ENCODE peak calls at places on chromosomes 6 and 20, in four cellular contexts. One of them, this sample, is unnamed.

GRCh38 chr6:107956586-107957164 is 1.3 kb downstream of the SEC63 start:
- DNase-seq in heart right ventricle: no peak
- DNase-seq in skeletal muscle cell: peak
- DNase-seq in T-cell: no peak
- DNase-seq in this sample: peak

GRCh38 chr6:12490376-12490903 is 200.3 kb downstream of the EDN1 start:
- DNase-seq in heart right ventricle: no peak
- DNase-seq in skeletal muscle cell: no peak
- DNase-seq in T-cell: no peak
- DNase-seq in this sample: no peak

GRCh38 chr6:25250878-25251277 is 28.3 kb upstream of the CARMIL1 start:
- DNase-seq in heart right ventricle: no peak
- DNase-seq in skeletal muscle cell: no peak
- DNase-seq in T-cell: no peak
- DNase-seq in this sample: no peak

GRCh38 chr6:105553174-105553573 is 150.3 kb upstream of the PREP start:
- DNase-seq in heart right ventricle: no peak
- DNase-seq in skeletal muscle cell: no peak
- DNase-seq in T-cell: no peak
- DNase-seq in this sample: no peak

GRCh38 chr6:30727920-30728605 is 7.9 kb downstream of the TUBB start:
- DNase-seq in heart right ventricle: no peak
- DNase-seq in skeletal muscle cell: no peak
- DNase-seq in T-cell: no peak
- DNase-seq in this sample: no peak

GRCh38 chr6:147564556-147564955 is 56.1 kb downstream of the SAMD5 start:
- DNase-seq in heart right ventricle: no peak
- DNase-seq in skeletal muscle cell: no peak
- DNase-seq in T-cell: no peak
- DNase-seq in this sample: no peak

GRCh38 chr6:10417681-10418104 is 2.8 kb upstream of the TFAP2A start:
- DNase-seq in heart right ventricle: no peak
- DNase-seq in skeletal muscle cell: no peak
- DNase-seq in T-cell: no peak
- DNase-seq in this sample: no peak

GRCh38 chr6:146347090-146347489 is 196.5 kb upstream of the RAB32 start:
- DNase-seq in heart right ventricle: no peak
- DNase-seq in skeletal muscle cell: no peak
- DNase-seq in T-cell: no peak
- DNase-seq in this sample: no peak

GRCh38 chr20:47620808-47621805 is 119.4 kb downstream of the NCOA3 start:
- DNase-seq in heart right ventricle: no peak
- DNase-seq in skeletal muscle cell: peak
- DNase-seq in T-cell: no peak
- DNase-seq in this sample: peak

GRCh38 chr20:46406986-46407670 is 713 bp upstream of the ELMO2 start:
- DNase-seq in heart right ventricle: peak
- DNase-seq in skeletal muscle cell: peak
- DNase-seq in T-cell: peak
- DNase-seq in this sample: no peak

GRCh38 chr20:35838213-35838612 is 66.4 kb downstream of the PHF20 start:
- DNase-seq in heart right ventricle: no peak
- DNase-seq in skeletal muscle cell: no peak
- DNase-seq in T-cell: no peak
- DNase-seq in this sample: no peak

GRCh38 chr6:28511628-28512300 is 3.8 kb downstream of the GPX6 start:
- DNase-seq in heart right ventricle: no peak
- DNase-seq in skeletal muscle cell: no peak
- DNase-seq in T-cell: no peak
- DNase-seq in this sample: no peak

GRCh38 chr20:5077761-5078387 is 41.9 kb downstream of the PCNA start:
- DNase-seq in heart right ventricle: no peak
- DNase-seq in skeletal muscle cell: no peak
- DNase-seq in T-cell: peak
- DNase-seq in this sample: no peak

GRCh38 chr6:55869731-55870130 is 5.7 kb downstream of the BMP5 start:
- DNase-seq in heart right ventricle: no peak
- DNase-seq in skeletal muscle cell: no peak
- DNase-seq in T-cell: no peak
- DNase-seq in this sample: no peak

GRCh38 chr20:52684911-52685310 is 287.2 kb upstream of the TSHZ2 start:
- DNase-seq in heart right ventricle: no peak
- DNase-seq in skeletal muscle cell: no peak
- DNase-seq in T-cell: no peak
- DNase-seq in this sample: no peak

GRCh38 chr6:4153514-4153985 is 18.2 kb upstream of the ECI2 start:
- DNase-seq in heart right ventricle: no peak
- DNase-seq in skeletal muscle cell: no peak
- DNase-seq in T-cell: no peak
- DNase-seq in this sample: no peak

GRCh38 chr6:122653094-122653493 is 42.9 kb downstream of the PKIB start:
- DNase-seq in heart right ventricle: no peak
- DNase-seq in skeletal muscle cell: peak
- DNase-seq in T-cell: no peak
- DNase-seq in this sample: no peak

GRCh38 chr20:46954490-46955038 is 59.9 kb downstream of the EYA2 start:
- DNase-seq in heart right ventricle: no peak
- DNase-seq in skeletal muscle cell: peak
- DNase-seq in T-cell: no peak
- DNase-seq in this sample: peak

GRCh38 chr6:71011861-71012260 is 55.0 kb upstream of the B3GAT2 start:
- DNase-seq in heart right ventricle: no peak
- DNase-seq in skeletal muscle cell: no peak
- DNase-seq in T-cell: no peak
- DNase-seq in this sample: no peak

GRCh38 chr20:57513199-57513598 is 11.7 kb downstream of the CTCFL start:
- DNase-seq in heart right ventricle: no peak
- DNase-seq in skeletal muscle cell: no peak
- DNase-seq in T-cell: no peak
- DNase-seq in this sample: no peak

GRCh38 chr6:139820191-139820590 is 445.7 kb upstream of the CITED2 start:
- DNase-seq in heart right ventricle: no peak
- DNase-seq in skeletal muscle cell: peak
- DNase-seq in T-cell: no peak
- DNase-seq in this sample: peak

GRCh38 chr6:18632670-18633410 is 245.7 kb downstream of the RNF144B start:
- DNase-seq in heart right ventricle: no peak
- DNase-seq in skeletal muscle cell: no peak
- DNase-seq in T-cell: no peak
- DNase-seq in this sample: no peak

GRCh38 chr6:15322781-15323536 is 77.1 kb downstream of the JARID2 start:
- DNase-seq in heart right ventricle: no peak
- DNase-seq in skeletal muscle cell: no peak
- DNase-seq in T-cell: no peak
- DNase-seq in this sample: no peak

GRCh38 chr6:77678048-77678447 is 25.2 kb downstream of the MEI4 start:
- DNase-seq in heart right ventricle: no peak
- DNase-seq in skeletal muscle cell: no peak
- DNase-seq in T-cell: no peak
- DNase-seq in this sample: no peak

GRCh38 chr6:21111399-21111725 is 482.2 kb upstream of the SOX4 start:
- DNase-seq in heart right ventricle: no peak
- DNase-seq in skeletal muscle cell: no peak
- DNase-seq in T-cell: no peak
- DNase-seq in this sample: no peak

GRCh38 chr6:3773696-3774298 is 22.3 kb upstream of the PXDC1 start:
- DNase-seq in heart right ventricle: no peak
- DNase-seq in skeletal muscle cell: no peak
- DNase-seq in T-cell: no peak
- DNase-seq in this sample: no peak

GRCh38 chr20:45983279-45983743 is 11.3 kb upstream of the ZNF335 start:
- DNase-seq in heart right ventricle: no peak
- DNase-seq in skeletal muscle cell: no peak
- DNase-seq in T-cell: no peak
- DNase-seq in this sample: no peak

GRCh38 chr6:152305672-152306071 is 331.5 kb downstream of the SYNE1 start:
- DNase-seq in heart right ventricle: no peak
- DNase-seq in skeletal muscle cell: no peak
- DNase-seq in T-cell: no peak
- DNase-seq in this sample: no peak

GRCh38 chr6:84065718-84066290 is 32.2 kb downstream of the MRAP2 start:
- DNase-seq in heart right ventricle: no peak
- DNase-seq in skeletal muscle cell: peak
- DNase-seq in T-cell: no peak
- DNase-seq in this sample: no peak

GRCh38 chr6:90816764-90817163 is 229.9 kb upstream of the MAP3K7 start:
- DNase-seq in heart right ventricle: no peak
- DNase-seq in skeletal muscle cell: no peak
- DNase-seq in T-cell: no peak
- DNase-seq in this sample: no peak

GRCh38 chr6:46199387-46199786 is 28.6 kb upstream of the ENPP5 start:
- DNase-seq in heart right ventricle: no peak
- DNase-seq in skeletal muscle cell: peak
- DNase-seq in T-cell: no peak
- DNase-seq in this sample: no peak

GRCh38 chr20:32652739-32653526 is 20.8 kb downstream of the C20orf203 start:
- DNase-seq in heart right ventricle: peak
- DNase-seq in skeletal muscle cell: no peak
- DNase-seq in T-cell: peak
- DNase-seq in this sample: peak

GRCh38 chr20:39117486-39117885 is 155.3 kb downstream of the DHX35 start:
- DNase-seq in heart right ventricle: no peak
- DNase-seq in skeletal muscle cell: no peak
- DNase-seq in T-cell: no peak
- DNase-seq in this sample: no peak

GRCh38 chr20:4813839-4814695 is 92.4 kb downstream of the PRND start:
- DNase-seq in heart right ventricle: no peak
- DNase-seq in skeletal muscle cell: no peak
- DNase-seq in T-cell: no peak
- DNase-seq in this sample: no peak

GRCh38 chr6:28080631-28081485 is 490 bp downstream of the ZNF165 start:
- DNase-seq in heart right ventricle: peak
- DNase-seq in skeletal muscle cell: peak
- DNase-seq in T-cell: peak
- DNase-seq in this sample: peak

GRCh38 chr20:62603021-62603906 is 39.0 kb upstream of the SLCO4A1 start:
- DNase-seq in heart right ventricle: peak
- DNase-seq in skeletal muscle cell: no peak
- DNase-seq in T-cell: peak
- DNase-seq in this sample: peak

GRCh38 chr6:159874475-159874874 is 16.3 kb upstream of the MAS1 start:
- DNase-seq in heart right ventricle: peak
- DNase-seq in skeletal muscle cell: peak
- DNase-seq in T-cell: no peak
- DNase-seq in this sample: no peak

This sample was measured in SJSA1.